ENCODE peak calls at places on chromosomes 6 and 20, in nine cellular contexts. S, V, R, A, H, K, L, U and Z are unnamed samples.

GRCh38 chr6:110876170-110876773 is 1.7 kb downstream of the AMD1 start:
- DNase-seq in L (peak; percentile 49), A (peak; percentile 25), R (peak; percentile 67), H (peak; percentile 72), K (peak; percentile 14), U (peak; percentile 94), V (peak; percentile 91), S (peak; percentile 27), Z (peak; percentile 48)

GRCh38 chr6:106360989-106361430 is 493 bp downstream of the CRYBG1 start:
- DNase-seq in R (no peak), S (no peak), A (no peak), V (no peak), L (no peak), U (peak; percentile 41), H (no peak), K (no peak), Z (no peak)

GRCh38 chr20:25071722-25072121 is 10.2 kb downstream of the VSX1 start:
- DNase-seq in S (no peak), R (no peak), A (no peak), U (no peak), K (no peak), H (no peak), L (no peak), V (no peak), Z (no peak)

GRCh38 chr6:32444433-32444832 is 4.7 kb downstream of the HLA-DRA start:
- DNase-seq in U (no peak), H (no peak), K (no peak), A (no peak), L (no peak), R (no peak), V (no peak), S (no peak), Z (no peak)

GRCh38 chr6:43772571-43773049 is 2.6 kb downstream of the VEGFA start:
- DNase-seq in L (no peak), R (peak; percentile 22), A (no peak), K (no peak), H (no peak), U (peak; percentile 49), V (no peak), S (no peak), Z (no peak)

GRCh38 chr6:26233608-26234420 is 131.2 kb upstream of the BTN3A2 start:
- DNase-seq in K (no peak), S (no peak), H (peak; percentile 85), L (peak; percentile 54), R (no peak), A (no peak), V (peak; percentile 68), U (peak; percentile 75), Z (no peak)

GRCh38 chr6:112145080-112145573 is 57.7 kb downstream of the FAM229B start:
- DNase-seq in R (no peak), V (no peak), U (no peak), A (no peak), H (no peak), L (no peak), S (peak; percentile 56), K (no peak), Z (peak; percentile 42)

GRCh38 chr6:157487110-157487773 is 106.3 kb downstream of the ZDHHC14 start:
- DNase-seq in R (no peak), A (no peak), H (no peak), L (no peak), U (peak; percentile 10), S (no peak), V (no peak), K (no peak), Z (no peak)